ENCODE peak calls at places on chromosomes 12 and 14, in nine cellular contexts. One of them, this sample, is unnamed.

GRCh38 chr14:93003945-93004698 is 81.2 kb downstream of the CHGA start:
- DNase-seq in endothelial cell: no peak
- DNase-seq in left cardiac atrium: no peak
- DNase-seq in T-helper 2 cell: no peak
- DNase-seq in hepatocyte: no peak
- DNase-seq in colonic mucosa: no peak
- DNase-seq in GF-D8: no peak
- DNase-seq in HFFc6: no peak
- DNase-seq in smooth muscle cell of the brain vasculature: no peak
- DNase-seq in this sample: no peak

GRCh38 chr12:111942557-111942956 is 70.4 kb downstream of the TMEM116 start:
- DNase-seq in T-helper 2 cell: no peak
- DNase-seq in endothelial cell: no peak
- DNase-seq in left cardiac atrium: no peak
- DNase-seq in GF-D8: no peak
- DNase-seq in HFFc6: peak; percentile 86
- DNase-seq in colonic mucosa: peak; percentile 34
- DNase-seq in smooth muscle cell of the brain vasculature: no peak
- DNase-seq in hepatocyte: peak; percentile 10
- DNase-seq in this sample: peak; percentile 30

GRCh38 chr12:77724367-77724957 is 106.2 kb upstream of the NAV3 start:
- DNase-seq in left cardiac atrium: no peak
- DNase-seq in colonic mucosa: no peak
- DNase-seq in HFFc6: peak; percentile 61
- DNase-seq in GF-D8: no peak
- DNase-seq in smooth muscle cell of the brain vasculature: no peak
- DNase-seq in hepatocyte: peak; percentile 39
- DNase-seq in endothelial cell: peak; percentile 8
- DNase-seq in T-helper 2 cell: no peak
- DNase-seq in this sample: no peak

GRCh38 chr12:54257332-54257731 is 22.6 kb downstream of the CBX5 start:
- DNase-seq in endothelial cell: no peak
- DNase-seq in GF-D8: peak; percentile 20
- DNase-seq in smooth muscle cell of the brain vasculature: no peak
- DNase-seq in HFFc6: no peak
- DNase-seq in left cardiac atrium: no peak
- DNase-seq in T-helper 2 cell: no peak
- DNase-seq in colonic mucosa: no peak
- DNase-seq in hepatocyte: no peak
- DNase-seq in this sample: no peak

GRCh38 chr12:65511134-65511912 is 232.8 kb downstream of the MSRB3 start:
- DNase-seq in left cardiac atrium: peak; percentile 61
- DNase-seq in hepatocyte: peak; percentile 44
- DNase-seq in smooth muscle cell of the brain vasculature: no peak
- DNase-seq in HFFc6: no peak
- DNase-seq in GF-D8: no peak
- DNase-seq in colonic mucosa: no peak
- DNase-seq in T-helper 2 cell: no peak
- DNase-seq in endothelial cell: no peak
- DNase-seq in this sample: no peak

GRCh38 chr14:77490347-77490986 is 8.1 kb downstream of the ISM2 start:
- DNase-seq in smooth muscle cell of the brain vasculature: no peak
- DNase-seq in hepatocyte: no peak
- DNase-seq in colonic mucosa: no peak
- DNase-seq in left cardiac atrium: no peak
- DNase-seq in T-helper 2 cell: no peak
- DNase-seq in HFFc6: no peak
- DNase-seq in endothelial cell: no peak
- DNase-seq in GF-D8: no peak
- DNase-seq in this sample: no peak

GRCh38 chr12:51077930-51078329 is 5.5 kb downstream of the CSRNP2 start:
- DNase-seq in endothelial cell: no peak
- DNase-seq in HFFc6: peak; percentile 5
- DNase-seq in smooth muscle cell of the brain vasculature: no peak
- DNase-seq in hepatocyte: peak; percentile 38
- DNase-seq in colonic mucosa: no peak
- DNase-seq in GF-D8: no peak
- DNase-seq in T-helper 2 cell: no peak
- DNase-seq in left cardiac atrium: no peak
- DNase-seq in this sample: no peak

GRCh38 chr12:102120886-102121285 is 903 bp downstream of the PARPBP start:
- DNase-seq in HFFc6: peak; percentile 46
- DNase-seq in left cardiac atrium: no peak
- DNase-seq in GF-D8: peak; percentile 54
- DNase-seq in hepatocyte: peak; percentile 23
- DNase-seq in smooth muscle cell of the brain vasculature: no peak
- DNase-seq in endothelial cell: peak; percentile 8
- DNase-seq in T-helper 2 cell: no peak
- DNase-seq in colonic mucosa: peak; percentile 22
- DNase-seq in this sample: no peak

GRCh38 chr12:2295941-2296461 is 243.2 kb downstream of the CACNA1C start:
- DNase-seq in GF-D8: no peak
- DNase-seq in colonic mucosa: no peak
- DNase-seq in hepatocyte: peak; percentile 31
- DNase-seq in smooth muscle cell of the brain vasculature: peak; percentile 64
- DNase-seq in endothelial cell: no peak
- DNase-seq in T-helper 2 cell: no peak
- DNase-seq in left cardiac atrium: no peak
- DNase-seq in HFFc6: peak; percentile 81
- DNase-seq in this sample: peak; percentile 66

GRCh38 chr14:100619382-100620305 is 32.4 kb upstream of the BEGAIN start:
- DNase-seq in colonic mucosa: no peak
- DNase-seq in GF-D8: no peak
- DNase-seq in hepatocyte: no peak
- DNase-seq in smooth muscle cell of the brain vasculature: no peak
- DNase-seq in HFFc6: no peak
- DNase-seq in endothelial cell: no peak
- DNase-seq in T-helper 2 cell: no peak
- DNase-seq in left cardiac atrium: no peak
- DNase-seq in this sample: no peak

GRCh38 chr12:94263011-94263786 is 114.8 kb downstream of the PLXNC1 start:
- DNase-seq in GF-D8: peak; percentile 75
- DNase-seq in endothelial cell: no peak
- DNase-seq in HFFc6: no peak
- DNase-seq in colonic mucosa: no peak
- DNase-seq in T-helper 2 cell: peak; percentile 54
- DNase-seq in hepatocyte: no peak
- DNase-seq in left cardiac atrium: no peak
- DNase-seq in smooth muscle cell of the brain vasculature: no peak
- DNase-seq in this sample: no peak

GRCh38 chr14:53278602-53279506 is 125.7 kb upstream of the DDHD1 start:
- DNase-seq in GF-D8: no peak
- DNase-seq in T-helper 2 cell: no peak
- DNase-seq in smooth muscle cell of the brain vasculature: peak; percentile 15
- DNase-seq in endothelial cell: no peak
- DNase-seq in colonic mucosa: no peak
- DNase-seq in hepatocyte: no peak
- DNase-seq in HFFc6: no peak
- DNase-seq in left cardiac atrium: no peak
- DNase-seq in this sample: no peak

GRCh38 chr14:93984987-93985410 is 8.6 kb upstream of the ASB2 start:
- DNase-seq in smooth muscle cell of the brain vasculature: no peak
- DNase-seq in GF-D8: no peak
- DNase-seq in HFFc6: peak; percentile 80
- DNase-seq in endothelial cell: peak; percentile 49
- DNase-seq in T-helper 2 cell: no peak
- DNase-seq in hepatocyte: peak; percentile 74
- DNase-seq in left cardiac atrium: no peak
- DNase-seq in colonic mucosa: peak; percentile 33
- DNase-seq in this sample: no peak

GRCh38 chr12:92546259-92546825 is 156.4 kb upstream of the PLEKHG7 start:
- DNase-seq in colonic mucosa: no peak
- DNase-seq in GF-D8: no peak
- DNase-seq in HFFc6: no peak
- DNase-seq in hepatocyte: no peak
- DNase-seq in left cardiac atrium: no peak
- DNase-seq in endothelial cell: no peak
- DNase-seq in T-helper 2 cell: no peak
- DNase-seq in smooth muscle cell of the brain vasculature: no peak
- DNase-seq in this sample: no peak

GRCh38 chr14:71651228-71651627 is 281.0 kb upstream of the RGS6 start:
- DNase-seq in endothelial cell: no peak
- DNase-seq in HFFc6: peak; percentile 91
- DNase-seq in colonic mucosa: no peak
- DNase-seq in hepatocyte: peak; percentile 50
- DNase-seq in smooth muscle cell of the brain vasculature: peak; percentile 69
- DNase-seq in left cardiac atrium: no peak
- DNase-seq in GF-D8: no peak
- DNase-seq in T-helper 2 cell: no peak
- DNase-seq in this sample: peak; percentile 56

GRCh38 chr14:60204104-60204842 is 39.1 kb upstream of the DHRS7 start:
- DNase-seq in colonic mucosa: no peak
- DNase-seq in endothelial cell: no peak
- DNase-seq in GF-D8: no peak
- DNase-seq in T-helper 2 cell: no peak
- DNase-seq in left cardiac atrium: no peak
- DNase-seq in smooth muscle cell of the brain vasculature: no peak
- DNase-seq in HFFc6: no peak
- DNase-seq in hepatocyte: no peak
- DNase-seq in this sample: no peak

GRCh38 chr14:97407701-97408407 is 610.7 kb downstream of the VRK1 start:
- DNase-seq in T-helper 2 cell: no peak
- DNase-seq in HFFc6: no peak
- DNase-seq in GF-D8: no peak
- DNase-seq in smooth muscle cell of the brain vasculature: no peak
- DNase-seq in endothelial cell: no peak
- DNase-seq in left cardiac atrium: no peak
- DNase-seq in hepatocyte: no peak
- DNase-seq in colonic mucosa: no peak
- DNase-seq in this sample: no peak

GRCh38 chr12:113097716-113098427 is 37.7 kb downstream of the RASAL1 start:
- DNase-seq in endothelial cell: no peak
- DNase-seq in colonic mucosa: no peak
- DNase-seq in HFFc6: no peak
- DNase-seq in left cardiac atrium: peak; percentile 66
- DNase-seq in T-helper 2 cell: no peak
- DNase-seq in GF-D8: no peak
- DNase-seq in hepatocyte: no peak
- DNase-seq in smooth muscle cell of the brain vasculature: no peak
- DNase-seq in this sample: no peak